ENCODE peak calls at places on chromosomes 2 and 18, in four cellular contexts. One of them, this sample, is unnamed.

GRCh38 chr2:43934567-43934966 is 61.2 kb downstream of the LRPPRC start:
- DNase-seq in activated naive CD4-positive, alpha-beta T cell treated with anti-CD3 and anti-CD28 coated beads, Interleukin-2, amount 50 U/mL, for 16 hours: no peak
- DNase-seq in AG20443: no peak
- DNase-seq in left colon: no peak
- DNase-seq in this sample: no peak

GRCh38 chr2:112803691-112804521 is 19.6 kb upstream of the IL1A start:
- DNase-seq in left colon: no peak
- DNase-seq in AG20443: no peak
- DNase-seq in activated naive CD4-positive, alpha-beta T cell treated with anti-CD3 and anti-CD28 coated beads, Interleukin-2, amount 50 U/mL, for 16 hours: no peak
- DNase-seq in this sample: no peak

GRCh38 chr2:10452956-10453885 is 5.1 kb upstream of the ODC1 start:
- DNase-seq in activated naive CD4-positive, alpha-beta T cell treated with anti-CD3 and anti-CD28 coated beads, Interleukin-2, amount 50 U/mL, for 16 hours: no peak
- DNase-seq in AG20443: no peak
- DNase-seq in left colon: no peak
- DNase-seq in this sample: no peak

GRCh38 chr2:237441605-237442004 is 27.6 kb upstream of the COL6A3 start:
- DNase-seq in left colon: no peak
- DNase-seq in activated naive CD4-positive, alpha-beta T cell treated with anti-CD3 and anti-CD28 coated beads, Interleukin-2, amount 50 U/mL, for 16 hours: peak
- DNase-seq in AG20443: peak
- DNase-seq in this sample: no peak

GRCh38 chr18:7953085-7953958 is 386.2 kb downstream of the PTPRM start:
- DNase-seq in activated naive CD4-positive, alpha-beta T cell treated with anti-CD3 and anti-CD28 coated beads, Interleukin-2, amount 50 U/mL, for 16 hours: no peak
- DNase-seq in left colon: no peak
- DNase-seq in AG20443: no peak
- DNase-seq in this sample: no peak

GRCh38 chr2:139790807-139791206 is 1010.6 kb upstream of the NXPH2 start:
- DNase-seq in AG20443: peak
- DNase-seq in activated naive CD4-positive, alpha-beta T cell treated with anti-CD3 and anti-CD28 coated beads, Interleukin-2, amount 50 U/mL, for 16 hours: no peak
- DNase-seq in left colon: no peak
- DNase-seq in this sample: no peak

GRCh38 chr2:207926133-207927076 is 98.9 kb downstream of the PLEKHM3 start:
- DNase-seq in activated naive CD4-positive, alpha-beta T cell treated with anti-CD3 and anti-CD28 coated beads, Interleukin-2, amount 50 U/mL, for 16 hours: no peak
- DNase-seq in AG20443: peak
- DNase-seq in left colon: no peak
- DNase-seq in this sample: no peak

GRCh38 chr18:56901919-56902318 is 245.0 kb upstream of the BOD1L2 start:
- DNase-seq in left colon: no peak
- DNase-seq in activated naive CD4-positive, alpha-beta T cell treated with anti-CD3 and anti-CD28 coated beads, Interleukin-2, amount 50 U/mL, for 16 hours: no peak
- DNase-seq in AG20443: no peak
- DNase-seq in this sample: no peak

GRCh38 chr2:196131384-196131861 is 40.0 kb downstream of the STK17B start:
- DNase-seq in left colon: peak
- DNase-seq in AG20443: peak
- DNase-seq in activated naive CD4-positive, alpha-beta T cell treated with anti-CD3 and anti-CD28 coated beads, Interleukin-2, amount 50 U/mL, for 16 hours: peak
- DNase-seq in this sample: no peak

GRCh38 chr18:25832008-25832604 is 258.3 kb downstream of the SS18 start:
- DNase-seq in AG20443: peak
- DNase-seq in activated naive CD4-positive, alpha-beta T cell treated with anti-CD3 and anti-CD28 coated beads, Interleukin-2, amount 50 U/mL, for 16 hours: no peak
- DNase-seq in left colon: peak
- DNase-seq in this sample: peak

GRCh38 chr2:46701152-46701551 is 214.5 kb downstream of the MCFD2 start:
- DNase-seq in AG20443: no peak
- DNase-seq in activated naive CD4-positive, alpha-beta T cell treated with anti-CD3 and anti-CD28 coated beads, Interleukin-2, amount 50 U/mL, for 16 hours: no peak
- DNase-seq in left colon: no peak
- DNase-seq in this sample: no peak

GRCh38 chr2:33013684-33014110 is 66.9 kb downstream of the LTBP1 start:
- DNase-seq in left colon: no peak
- DNase-seq in activated naive CD4-positive, alpha-beta T cell treated with anti-CD3 and anti-CD28 coated beads, Interleukin-2, amount 50 U/mL, for 16 hours: no peak
- DNase-seq in AG20443: no peak
- DNase-seq in this sample: no peak

GRCh38 chr2:24304621-24305020 is 55.7 kb downstream of the ITSN2 start:
- DNase-seq in left colon: no peak
- DNase-seq in AG20443: no peak
- DNase-seq in activated naive CD4-positive, alpha-beta T cell treated with anti-CD3 and anti-CD28 coated beads, Interleukin-2, amount 50 U/mL, for 16 hours: no peak
- DNase-seq in this sample: no peak

GRCh38 chr2:15588329-15588919 is 3.2 kb upstream of the DDX1 start:
- DNase-seq in left colon: peak
- DNase-seq in AG20443: peak
- DNase-seq in activated naive CD4-positive, alpha-beta T cell treated with anti-CD3 and anti-CD28 coated beads, Interleukin-2, amount 50 U/mL, for 16 hours: peak
- DNase-seq in this sample: peak

GRCh38 chr2:67650292-67651133 is 253.4 kb downstream of the ETAA1 start:
- DNase-seq in AG20443: peak
- DNase-seq in activated naive CD4-positive, alpha-beta T cell treated with anti-CD3 and anti-CD28 coated beads, Interleukin-2, amount 50 U/mL, for 16 hours: no peak
- DNase-seq in left colon: peak
- DNase-seq in this sample: peak

GRCh38 chr2:97834610-97835009 is 121.2 kb downstream of the ZAP70 start:
- DNase-seq in activated naive CD4-positive, alpha-beta T cell treated with anti-CD3 and anti-CD28 coated beads, Interleukin-2, amount 50 U/mL, for 16 hours: no peak
- DNase-seq in AG20443: no peak
- DNase-seq in left colon: no peak
- DNase-seq in this sample: no peak

GRCh38 chr2:241659150-241659739 is 21.8 kb downstream of the ATG4B start:
- DNase-seq in left colon: peak
- DNase-seq in activated naive CD4-positive, alpha-beta T cell treated with anti-CD3 and anti-CD28 coated beads, Interleukin-2, amount 50 U/mL, for 16 hours: peak
- DNase-seq in AG20443: peak
- DNase-seq in this sample: no peak

GRCh38 chr18:73564073-73564472 is 583.6 kb downstream of the FBXO15 start:
- DNase-seq in AG20443: no peak
- DNase-seq in left colon: no peak
- DNase-seq in activated naive CD4-positive, alpha-beta T cell treated with anti-CD3 and anti-CD28 coated beads, Interleukin-2, amount 50 U/mL, for 16 hours: no peak
- DNase-seq in this sample: no peak

GRCh38 chr18:28041366-28041765 is 135.6 kb downstream of the CDH2 start:
- DNase-seq in AG20443: peak
- DNase-seq in activated naive CD4-positive, alpha-beta T cell treated with anti-CD3 and anti-CD28 coated beads, Interleukin-2, amount 50 U/mL, for 16 hours: no peak
- DNase-seq in left colon: no peak
- DNase-seq in this sample: no peak

GRCh38 chr2:74212702-74213410 is 14.4 kb downstream of the MTHFD2 start:
- DNase-seq in AG20443: no peak
- DNase-seq in activated naive CD4-positive, alpha-beta T cell treated with anti-CD3 and anti-CD28 coated beads, Interleukin-2, amount 50 U/mL, for 16 hours: no peak
- DNase-seq in left colon: no peak
- DNase-seq in this sample: no peak

GRCh38 chr2:50546790-50547189 is 485.1 kb downstream of the NRXN1 start:
- DNase-seq in activated naive CD4-positive, alpha-beta T cell treated with anti-CD3 and anti-CD28 coated beads, Interleukin-2, amount 50 U/mL, for 16 hours: no peak
- DNase-seq in AG20443: no peak
- DNase-seq in left colon: no peak
- DNase-seq in this sample: no peak

GRCh38 chr2:232420463-232421188 is 14.0 kb downstream of the ALPG start:
- DNase-seq in activated naive CD4-positive, alpha-beta T cell treated with anti-CD3 and anti-CD28 coated beads, Interleukin-2, amount 50 U/mL, for 16 hours: peak
- DNase-seq in AG20443: peak
- DNase-seq in left colon: peak
- DNase-seq in this sample: peak

GRCh38 chr2:229725716-229726346 is 11.5 kb upstream of the DNER start:
- DNase-seq in activated naive CD4-positive, alpha-beta T cell treated with anti-CD3 and anti-CD28 coated beads, Interleukin-2, amount 50 U/mL, for 16 hours: no peak
- DNase-seq in left colon: no peak
- DNase-seq in AG20443: peak
- DNase-seq in this sample: no peak

GRCh38 chr2:46913471-46914381 is 1.9 kb downstream of the MCFD2 start:
- DNase-seq in AG20443: peak
- DNase-seq in left colon: no peak
- DNase-seq in activated naive CD4-positive, alpha-beta T cell treated with anti-CD3 and anti-CD28 coated beads, Interleukin-2, amount 50 U/mL, for 16 hours: no peak
- DNase-seq in this sample: peak

GRCh38 chr2:218000137-218000536 is 2.7 kb downstream of the TNS1 start:
- DNase-seq in AG20443: peak
- DNase-seq in activated naive CD4-positive, alpha-beta T cell treated with anti-CD3 and anti-CD28 coated beads, Interleukin-2, amount 50 U/mL, for 16 hours: no peak
- DNase-seq in left colon: no peak
- DNase-seq in this sample: no peak

GRCh38 chr2:170408461-170409163 is 230.7 kb downstream of the MYO3B start:
- DNase-seq in activated naive CD4-positive, alpha-beta T cell treated with anti-CD3 and anti-CD28 coated beads, Interleukin-2, amount 50 U/mL, for 16 hours: no peak
- DNase-seq in left colon: no peak
- DNase-seq in AG20443: no peak
- DNase-seq in this sample: no peak

GRCh38 chr2:3025984-3026383 is 351.6 kb downstream of the EIPR1 start:
- DNase-seq in left colon: no peak
- DNase-seq in activated naive CD4-positive, alpha-beta T cell treated with anti-CD3 and anti-CD28 coated beads, Interleukin-2, amount 50 U/mL, for 16 hours: no peak
- DNase-seq in AG20443: no peak
- DNase-seq in this sample: no peak

GRCh38 chr18:47701133-47701532 is 229.3 kb downstream of the SMAD2 start:
- DNase-seq in AG20443: no peak
- DNase-seq in activated naive CD4-positive, alpha-beta T cell treated with anti-CD3 and anti-CD28 coated beads, Interleukin-2, amount 50 U/mL, for 16 hours: no peak
- DNase-seq in left colon: no peak
- DNase-seq in this sample: no peak

GRCh38 chr2:226431301-226431955 is 368.2 kb downstream of the IRS1 start:
- DNase-seq in left colon: no peak
- DNase-seq in activated naive CD4-positive, alpha-beta T cell treated with anti-CD3 and anti-CD28 coated beads, Interleukin-2, amount 50 U/mL, for 16 hours: no peak
- DNase-seq in AG20443: no peak
- DNase-seq in this sample: no peak

GRCh38 chr2:199302851-199303250 is 154.9 kb downstream of the SATB2 start:
- DNase-seq in AG20443: peak
- DNase-seq in activated naive CD4-positive, alpha-beta T cell treated with anti-CD3 and anti-CD28 coated beads, Interleukin-2, amount 50 U/mL, for 16 hours: no peak
- DNase-seq in left colon: no peak
- DNase-seq in this sample: no peak

GRCh38 chr2:97870396-97870843 is 125.3 kb downstream of the TMEM131 start:
- DNase-seq in AG20443: peak
- DNase-seq in left colon: no peak
- DNase-seq in activated naive CD4-positive, alpha-beta T cell treated with anti-CD3 and anti-CD28 coated beads, Interleukin-2, amount 50 U/mL, for 16 hours: no peak
- DNase-seq in this sample: no peak

GRCh38 chr2:224925822-224926124 is 116.5 kb downstream of the DOCK10 start:
- DNase-seq in AG20443: peak
- DNase-seq in activated naive CD4-positive, alpha-beta T cell treated with anti-CD3 and anti-CD28 coated beads, Interleukin-2, amount 50 U/mL, for 16 hours: no peak
- DNase-seq in left colon: no peak
- DNase-seq in this sample: no peak

GRCh38 chr2:20179179-20179754 is 45.7 kb downstream of the SDC1 start:
- DNase-seq in activated naive CD4-positive, alpha-beta T cell treated with anti-CD3 and anti-CD28 coated beads, Interleukin-2, amount 50 U/mL, for 16 hours: no peak
- DNase-seq in left colon: no peak
- DNase-seq in AG20443: no peak
- DNase-seq in this sample: no peak

GRCh38 chr2:85888020-85888744 is 608 bp downstream of the ST3GAL5 start:
- DNase-seq in left colon: peak
- DNase-seq in AG20443: no peak
- DNase-seq in activated naive CD4-positive, alpha-beta T cell treated with anti-CD3 and anti-CD28 coated beads, Interleukin-2, amount 50 U/mL, for 16 hours: peak
- DNase-seq in this sample: peak

GRCh38 chr2:14451312-14451711 is 181.2 kb upstream of the LRATD1 start:
- DNase-seq in AG20443: no peak
- DNase-seq in activated naive CD4-positive, alpha-beta T cell treated with anti-CD3 and anti-CD28 coated beads, Interleukin-2, amount 50 U/mL, for 16 hours: no peak
- DNase-seq in left colon: no peak
- DNase-seq in this sample: no peak

GRCh38 chr2:49029406-49029805 is 124.9 kb downstream of the FSHR start:
- DNase-seq in activated naive CD4-positive, alpha-beta T cell treated with anti-CD3 and anti-CD28 coated beads, Interleukin-2, amount 50 U/mL, for 16 hours: no peak
- DNase-seq in AG20443: no peak
- DNase-seq in left colon: no peak
- DNase-seq in this sample: no peak

GRCh38 chr18:57943723-57944122 is 100.3 kb upstream of the NEDD4L start:
- DNase-seq in AG20443: no peak
- DNase-seq in activated naive CD4-positive, alpha-beta T cell treated with anti-CD3 and anti-CD28 coated beads, Interleukin-2, amount 50 U/mL, for 16 hours: no peak
- DNase-seq in left colon: no peak
- DNase-seq in this sample: no peak

GRCh38 chr18:35306588-35307250 is 16.7 kb upstream of the ZSCAN30 start:
- DNase-seq in AG20443: no peak
- DNase-seq in activated naive CD4-positive, alpha-beta T cell treated with anti-CD3 and anti-CD28 coated beads, Interleukin-2, amount 50 U/mL, for 16 hours: no peak
- DNase-seq in left colon: no peak
- DNase-seq in this sample: no peak

GRCh38 chr18:427005-427404 is 73.5 kb downstream of the COLEC12 start:
- DNase-seq in AG20443: peak
- DNase-seq in activated naive CD4-positive, alpha-beta T cell treated with anti-CD3 and anti-CD28 coated beads, Interleukin-2, amount 50 U/mL, for 16 hours: no peak
- DNase-seq in left colon: no peak
- DNase-seq in this sample: no peak

This sample was measured in pancreas.